ENCODE peak calls at places on chromosomes 6 and 20, in eight cellular contexts. O, D, N, L, H, Y, W and M are unnamed samples.

GRCh38 chr6:137323860-137324259 is 104.7 kb upstream of the IFNGR1 start:
- DNase-seq in L (no peak), O (no peak), D (no peak), H (no peak), W (no peak), N (no peak), Y (no peak), M (no peak)

GRCh38 chr6:20589266-20589665 is 55.0 kb downstream of the CDKAL1 start:
- DNase-seq in D (no peak), O (no peak), Y (no peak), W (no peak), H (no peak), L (no peak), N (peak), M (no peak)

GRCh38 chr20:7375905-7376304 is 564.4 kb downstream of the HAO1 start:
- DNase-seq in H (no peak), L (no peak), O (no peak), N (no peak), D (no peak), Y (no peak), W (peak), M (no peak)

GRCh38 chr20:25706793-25707192 is 10.1 kb upstream of the ZNF337 start:
- DNase-seq in H (peak), Y (no peak), D (no peak), W (no peak), O (no peak), L (no peak), N (no peak), M (no peak)

GRCh38 chr20:61958773-61959172 is 106.9 kb downstream of the TAF4 start:
- DNase-seq in H (no peak), D (peak), L (peak), W (no peak), N (no peak), Y (no peak), O (no peak), M (no peak)

GRCh38 chr6:89475634-89476033 is 42.7 kb downstream of the ANKRD6 start:
- DNase-seq in Y (peak), O (no peak), H (no peak), N (no peak), L (no peak), D (no peak), W (no peak), M (no peak)

GRCh38 chr6:46490425-46491200 is 636 bp downstream of the RCAN2 start:
- DNase-seq in N (peak), O (no peak), Y (no peak), W (no peak), L (peak), D (peak), H (peak), M (peak)

GRCh38 chr20:61499859-61500258 is 247.8 kb downstream of the CDH4 start:
- DNase-seq in Y (no peak), D (no peak), W (no peak), L (no peak), N (no peak), H (no peak), O (no peak), M (no peak)

GRCh38 chr6:111474106-111474505 is 8.9 kb downstream of the REV3L start:
- DNase-seq in H (no peak), Y (no peak), N (no peak), D (no peak), O (no peak), W (no peak), L (no peak), M (no peak)
- H3K4me3 ChIP-seq in H (no peak), Y (no peak), N (no peak), D (no peak), O (no peak), W (no peak), L (no peak), M (no peak)

GRCh38 chr6:33425668-33426577 is 6.1 kb downstream of the SYNGAP1 start:
- DNase-seq in H (peak), W (peak), N (peak), D (peak), O (peak), Y (peak), L (peak), M (peak)
- TF ChIP-seq POLR2A in H (peak), W (peak), N (peak), D (peak), O (no peak), Y (peak), L (no peak), M (peak)

DNA sequence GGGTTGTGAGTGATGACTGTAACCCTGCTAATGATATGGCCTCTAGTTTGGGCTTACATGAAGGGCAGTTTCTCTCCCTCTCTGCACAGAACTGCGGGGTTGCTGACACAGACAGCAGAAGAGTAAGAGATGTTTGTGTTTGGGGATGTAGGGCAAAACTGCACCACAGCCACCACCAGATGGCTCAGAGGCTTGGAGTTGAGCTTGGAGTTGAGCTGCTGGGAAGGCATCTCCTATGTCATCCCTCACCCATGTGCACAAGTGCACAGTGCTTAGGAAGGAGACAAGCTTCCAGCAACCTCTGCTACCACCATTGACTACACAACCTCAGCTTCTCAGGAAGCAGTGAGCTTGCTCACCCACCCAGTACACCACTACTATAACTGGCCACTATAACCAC is 303.9 kb upstream of the DEFB112 start:
- DNase-seq in L (no peak), D (no peak), H (no peak), Y (no peak), O (no peak), W (no peak), N (no peak), M (no peak)
- TF ChIP-seq CTCF in L (no peak), D (peak), H (no peak), Y (no peak), O (no peak), W (no peak), N (no peak), M (no peak)

GRCh38 chr6:13712485-13712990 is 903 bp upstream of the RANBP9 start:
- DNase-seq in N (peak), D (no peak), Y (no peak), H (no peak), O (no peak), W (peak), L (no peak), M (no peak)

GRCh38 chr6:13716955-13717295 is 5.3 kb upstream of the RANBP9 start:
- DNase-seq in N (no peak), Y (no peak), W (no peak), O (no peak), L (no peak), D (no peak), H (peak), M (no peak)

GRCh38 chr6:13715444-13715883 is 3.8 kb upstream of the RANBP9 start:
- DNase-seq in H (no peak), O (no peak), Y (no peak), N (no peak), L (no peak), W (peak), D (no peak), M (no peak)

GRCh38 chr6:13717787-13718458 is 6.3 kb upstream of the RANBP9 start:
- DNase-seq in Y (no peak), W (no peak), L (no peak), N (no peak), D (no peak), H (no peak), O (no peak), M (no peak)

DNA sequence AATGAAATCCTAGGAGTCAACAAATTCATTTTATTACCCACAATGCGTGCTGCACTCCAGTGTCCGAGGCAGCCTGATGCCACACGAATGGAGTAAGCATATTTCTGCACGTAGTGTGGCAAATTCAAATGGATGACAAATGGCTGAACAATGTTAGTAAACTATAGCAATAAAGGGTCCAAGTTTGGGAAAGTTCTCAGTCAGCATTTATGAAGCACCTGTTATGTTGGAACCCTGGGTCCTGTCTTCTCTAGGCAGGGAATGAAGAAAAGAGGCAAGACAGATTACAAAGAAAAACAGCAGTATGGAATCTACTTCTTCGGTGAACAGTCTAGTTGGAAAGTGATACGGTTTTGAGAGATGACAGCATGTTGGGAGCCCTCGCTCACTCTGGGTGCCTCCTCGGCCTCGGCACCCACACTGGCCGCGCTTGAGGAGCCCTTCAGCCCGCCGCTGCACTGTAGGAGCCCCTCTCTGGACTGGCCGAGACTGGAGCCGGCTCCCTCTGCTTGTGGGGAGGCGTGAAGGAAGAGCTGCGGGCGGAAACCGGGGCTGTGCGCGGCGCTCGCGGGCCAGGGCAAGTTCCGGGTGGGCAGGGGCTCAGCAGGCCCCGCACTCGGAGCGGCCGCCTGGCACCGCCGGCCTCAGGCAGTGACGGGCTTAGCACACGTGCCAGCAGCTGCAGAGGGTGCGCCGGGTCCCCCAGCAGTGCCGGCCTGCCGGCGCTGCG is 4.8 kb upstream of the RANBP9 start:
- DNase-seq in O (no peak), W (no peak), D (no peak), L (no peak), Y (no peak), N (no peak), H (peak), M (no peak)
- H3K4me3 ChIP-seq in O (no peak), W (no peak), D (no peak), L (no peak), Y (no peak), N (no peak), H (no peak), M (no peak)

GRCh38 chr6:33072508-33073100 is 845 bp downstream of the HLA-DPA1 start:
- DNase-seq in W (no peak), D (no peak), Y (no peak), H (no peak), L (no peak), O (no peak), N (no peak), M (no peak)

GRCh38 chr6:33073431-33073871 is at the start of gene HLA-DPA1:
- DNase-seq in D (no peak), O (no peak), H (peak), N (peak), Y (no peak), L (no peak), W (peak), M (peak)

GRCh38 chr6:33071579-33071978 is 1.9 kb downstream of the HLA-DPA1 start:
- DNase-seq in Y (no peak), O (no peak), N (no peak), L (no peak), H (no peak), D (no peak), W (no peak), M (no peak)

GRCh38 chr6:33069021-33069738 is 4.3 kb downstream of the HLA-DPA1 start:
- DNase-seq in Y (no peak), O (no peak), N (no peak), H (no peak), W (no peak), L (no peak), D (no peak), M (no peak)

DNA sequence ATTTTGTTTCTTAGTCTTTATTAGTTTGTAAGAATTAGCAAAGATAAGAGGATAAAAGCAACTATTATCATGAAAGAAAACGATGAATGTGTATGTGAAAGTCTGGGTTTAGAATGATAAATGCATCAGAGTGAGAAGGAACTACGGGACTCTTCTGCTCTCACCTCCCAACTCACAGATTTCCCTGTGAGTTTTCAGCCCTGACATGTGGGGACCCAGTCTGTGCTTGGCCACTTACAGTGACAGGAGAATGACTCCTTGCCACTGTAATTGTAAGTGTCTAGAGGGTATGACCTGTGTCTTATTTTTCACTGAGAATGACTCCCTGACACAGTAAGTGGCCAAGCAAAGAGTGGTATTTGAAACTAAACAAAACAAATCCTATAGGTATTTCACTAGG is 2.5 kb downstream of the HLA-DPA1 start:
- DNase-seq in W (no peak), D (no peak), H (no peak), Y (no peak), N (no peak), O (no peak), L (no peak), M (no peak)
- TF ChIP-seq POLR2A in W (no peak), D (no peak), H (no peak), Y (no peak), N (no peak), O (no peak), L (no peak), M (no peak)

GRCh38 chr20:55200317-55200716 is 724.9 kb downstream of the DOK5 start:
- DNase-seq in N (no peak), W (no peak), L (no peak), O (no peak), D (no peak), H (no peak), Y (no peak), M (no peak)

GRCh38 chr20:55194947-55195346 is 719.6 kb downstream of the DOK5 start:
- DNase-seq in D (no peak), L (no peak), O (no peak), Y (no peak), N (no peak), W (no peak), H (no peak), M (no peak)
- TF ChIP-seq CTCF in D (no peak), L (no peak), O (no peak), Y (no peak), N (no peak), W (no peak), H (no peak), M (no peak)